ENCODE peak calls at places on chromosomes 11 and 22, in eight cellular contexts. O, I, C, Q, R, V, A and J are unnamed samples.

GRCh38 chr11:70454197-70454767 is 56.0 kb downstream of the CTTN start:
- DNase-seq in R (no peak), C (no peak), I (no peak), A (no peak), V (no peak), O (no peak), Q (no peak), J (no peak)

GRCh38 chr11:75077316-75077715 is 19.4 kb downstream of the OR2AT4 start:
- DNase-seq in R (peak), A (no peak), I (no peak), O (no peak), Q (no peak), V (no peak), C (no peak), J (no peak)

GRCh38 chr11:35165416-35166368 is 26.7 kb downstream of the CD44 start:
- DNase-seq in O (peak), V (no peak), C (peak), I (peak), R (peak), A (peak), Q (peak), J (peak)

GRCh38 chr11:117826360-117826635 is 1.8 kb upstream of the FXYD2 start:
- DNase-seq in A (no peak), R (no peak), O (no peak), V (no peak), I (no peak), Q (no peak), C (no peak), J (no peak)

GRCh38 chr11:134272381-134273316 is 3.5 kb upstream of the GLB1L3 start:
- DNase-seq in C (no peak), V (peak), A (peak), Q (no peak), I (no peak), R (peak), O (no peak), J (no peak)

GRCh38 chr11:34154059-34154875 is 48.8 kb downstream of the NAT10 start:
- DNase-seq in O (no peak), V (no peak), Q (no peak), I (no peak), A (no peak), R (no peak), C (no peak), J (no peak)

GRCh38 chr11:34223021-34223813 is 117.8 kb downstream of the NAT10 start:
- DNase-seq in V (no peak), R (peak), I (no peak), Q (no peak), C (no peak), O (no peak), A (peak), J (no peak)

GRCh38 chr22:40020956-40021355 is 26.2 kb downstream of the FAM83F start:
- DNase-seq in R (no peak), A (no peak), I (no peak), C (no peak), O (no peak), Q (no peak), V (no peak), J (no peak)

GRCh38 chr11:134069426-134069921 is 602 bp downstream of the JAM3 start:
- DNase-seq in Q (no peak), A (peak), O (no peak), V (no peak), R (peak), C (no peak), I (no peak), J (no peak)

GRCh38 chr11:20489948-20490347 is 102.4 kb downstream of the PRMT3 start:
- DNase-seq in V (no peak), I (no peak), R (no peak), C (no peak), Q (no peak), A (no peak), O (no peak), J (no peak)

GRCh38 chr11:12163181-12163841 is 52.9 kb downstream of the MICAL2 start:
- DNase-seq in R (peak), Q (no peak), A (peak), C (no peak), V (no peak), O (no peak), I (no peak), J (no peak)

GRCh38 chr11:8250981-8251620 is 12.6 kb downstream of the LMO1 start:
- DNase-seq in V (no peak), I (no peak), R (no peak), A (no peak), C (no peak), Q (no peak), O (no peak), J (no peak)

GRCh38 chr22:29071261-29072045 is 1.4 kb upstream of the KREMEN1 start:
- DNase-seq in O (peak), V (no peak), A (no peak), Q (no peak), I (peak), C (no peak), R (peak), J (no peak)

GRCh38 chr11:15216678-15217077 is 102.0 kb downstream of the INSC start:
- DNase-seq in R (peak), Q (no peak), A (no peak), I (no peak), V (no peak), O (no peak), C (no peak), J (no peak)

GRCh38 chr11:121485221-121485620 is 32.5 kb upstream of the SORL1-AS1 start:
- DNase-seq in A (no peak), Q (no peak), O (no peak), R (no peak), I (no peak), V (no peak), C (no peak), J (no peak)

GRCh38 chr11:102810943-102811528 is 13.1 kb upstream of the MMP1 start:
- DNase-seq in C (no peak), O (no peak), A (peak), V (no peak), I (no peak), Q (no peak), R (peak), J (no peak)

GRCh38 chr11:45852018-45852711 is 4.9 kb downstream of the CRY2 start:
- DNase-seq in O (no peak), I (no peak), V (no peak), C (no peak), Q (no peak), A (peak), R (no peak), J (no peak)

GRCh38 chr11:328012-328411 is 7.4 kb upstream of the IFITM3 start:
- DNase-seq in R (no peak), A (no peak), Q (no peak), C (no peak), V (no peak), I (no peak), O (no peak), J (no peak)

GRCh38 chr11:18384157-18384641 is 10.2 kb upstream of the LDHA start:
- DNase-seq in O (no peak), V (no peak), A (peak), I (no peak), Q (no peak), C (peak), R (peak), J (no peak)

GRCh38 chr22:47190957-47191323 is 428.5 kb downstream of the TBC1D22A start:
- DNase-seq in Q (no peak), R (no peak), C (no peak), O (no peak), V (no peak), A (no peak), I (no peak), J (no peak)

GRCh38 chr11:100632970-100633452 is 54.1 kb upstream of the ARHGAP42 start:
- DNase-seq in Q (no peak), C (no peak), A (peak), O (no peak), I (no peak), R (peak), V (peak), J (no peak)

GRCh38 chr11:4979021-4979420 is 15.6 kb upstream of the OR51L1 start:
- DNase-seq in I (no peak), Q (no peak), R (no peak), C (no peak), O (no peak), V (no peak), A (no peak), J (no peak)

GRCh38 chr22:41883400-41883799 is 31.5 kb downstream of the SHISA8 start:
- DNase-seq in A (no peak), I (no peak), Q (no peak), C (no peak), V (no peak), R (no peak), O (no peak), J (no peak)

GRCh38 chr11:12235945-12236743 is 125.8 kb downstream of the MICAL2 start:
- DNase-seq in V (peak), Q (no peak), R (peak), I (peak), C (peak), A (peak), O (peak), J (peak)

GRCh38 chr11:63635762-63636465 is 21.7 kb upstream of the PLAAT3 start:
- DNase-seq in R (peak), O (peak), C (peak), Q (peak), I (peak), V (peak), A (peak), J (peak)

GRCh38 chr11:2314525-2315394 is 12.9 kb downstream of the TSPAN32 start:
- DNase-seq in O (no peak), V (no peak), Q (no peak), C (peak), R (peak), I (no peak), A (peak), J (no peak)

GRCh38 chr22:36221799-36222751 is 17.3 kb downstream of the APOL2 start:
- DNase-seq in C (peak), A (no peak), O (peak), V (no peak), R (peak), I (peak), Q (peak), J (no peak)